ENCODE peak calls at places on chromosomes 4 and X, in six cellular contexts. S, K, Z, D, R and M are unnamed samples.

GRCh38 chr4:147933316-147933715 is 201.4 kb downstream of the ARHGAP10 start:
- DNase-seq in Z (no peak), R (no peak), K (no peak), D (peak), S (no peak), M (no peak)

GRCh38 chrX:15988661-15989603 is 134.3 kb upstream of the AP1S2 start:
- DNase-seq in K (no peak), Z (no peak), R (peak), D (no peak), S (peak), M (no peak)

GRCh38 chrX:119194631-119195030 is 41.5 kb upstream of the PGRMC1 start:
- DNase-seq in R (peak), D (no peak), Z (no peak), S (no peak), K (no peak), M (no peak)

GRCh38 chrX:153817291-153817690 is 13.1 kb downstream of the PDZD4 start:
- DNase-seq in Z (no peak), S (no peak), D (no peak), K (no peak), R (no peak), M (no peak)

GRCh38 chrX:7346021-7346420 is 198.1 kb upstream of the PUDP start:
- DNase-seq in K (no peak), S (no peak), R (peak), D (no peak), Z (no peak), M (no peak)

GRCh38 chrX:64394059-64394873 is 986 bp downstream of the MTMR8 start:
- DNase-seq in R (no peak), K (no peak), Z (no peak), S (no peak), D (no peak), M (no peak)

GRCh38 chr4:179447308-179447707 is 2005.1 kb upstream of the AGA start:
- DNase-seq in S (no peak), K (no peak), D (no peak), R (no peak), Z (no peak), M (no peak)

GRCh38 chrX:95382799-95383198 is 1301.8 kb upstream of the DIAPH2 start:
- DNase-seq in R (no peak), S (peak), K (no peak), Z (no peak), D (no peak), M (no peak)

GRCh38 chr4:680565-680930 is 6.2 kb downstream of the MYL5 start:
- DNase-seq in D (no peak), K (no peak), S (peak), R (no peak), Z (no peak), M (no peak)

GRCh38 chr4:178316211-178316610 is 874.0 kb upstream of the AGA start:
- DNase-seq in K (no peak), R (no peak), Z (no peak), D (no peak), S (no peak), M (no peak)

GRCh38 chrX:129769467-129770154 is 10.1 kb upstream of the SASH3 start:
- DNase-seq in D (no peak), K (no peak), Z (no peak), S (no peak), R (no peak), M (no peak)

GRCh38 chrX:53669258-53669657 is 17.3 kb downstream of the HUWE1 start:
- DNase-seq in Z (no peak), D (no peak), R (no peak), K (no peak), S (no peak), M (no peak)

GRCh38 chrX:80335062-80335830 is 85.0 kb upstream of the TENT5D start:
- DNase-seq in D (peak), S (no peak), K (peak), Z (peak), R (no peak), M (no peak)

GRCh38 chrX:30153881-30154260 is 61.5 kb upstream of the MAGEB2 start:
- DNase-seq in R (peak), Z (no peak), S (no peak), D (no peak), K (no peak), M (no peak)

GRCh38 chrX:57905141-57905540 is 5.1 kb downstream of the ZXDA start:
- DNase-seq in S (no peak), Z (no peak), K (no peak), R (no peak), D (no peak), M (no peak)

GRCh38 chr4:11628093-11628725 is 199.5 kb upstream of the HS3ST1 start:
- DNase-seq in D (no peak), K (no peak), S (peak), R (no peak), Z (no peak), M (no peak)

GRCh38 chr4:80035336-80035735 is 37.7 kb downstream of the ANTXR2 start:
- DNase-seq in S (no peak), R (no peak), Z (no peak), K (no peak), D (peak), M (no peak)

GRCh38 chr4:24033626-24034025 is 143.8 kb upstream of the PPARGC1A start:
- DNase-seq in K (no peak), S (no peak), Z (no peak), R (no peak), D (no peak), M (no peak)

DNA sequence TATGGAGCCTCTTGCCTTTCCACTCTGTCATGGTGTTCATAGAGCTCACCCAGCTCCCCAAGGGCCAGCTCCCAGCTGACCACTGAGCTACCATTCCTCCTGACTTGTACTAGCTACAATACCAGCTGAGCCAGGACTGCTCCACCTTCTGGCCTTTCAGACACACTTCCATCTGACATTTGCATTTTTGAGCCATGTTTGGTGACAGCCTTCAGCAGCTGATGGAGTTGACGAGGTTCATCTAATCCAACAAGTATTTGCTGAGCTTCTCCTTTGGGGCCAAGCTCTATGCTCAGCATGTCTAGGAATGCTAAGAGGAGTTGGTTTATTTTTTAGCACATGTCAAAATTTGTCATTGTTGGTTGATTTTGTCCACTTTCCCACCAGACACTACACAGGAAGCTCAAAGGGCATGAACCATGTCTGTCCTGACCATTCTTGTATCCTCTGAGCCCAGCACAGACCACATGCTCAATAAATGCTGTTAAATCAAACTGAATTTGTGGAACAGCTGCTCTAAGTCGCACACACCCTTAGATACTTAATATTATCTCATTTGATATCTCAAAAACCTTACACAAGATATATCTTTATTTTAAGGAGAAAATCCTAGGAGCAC is 142.6 kb upstream of the PPARGC1A start:
- DNase-seq in K (no peak), S (peak), D (no peak), Z (no peak), R (no peak), M (no peak)
- TF ChIP-seq CTCF in K (no peak), S (peak), D (peak), Z (no peak), R (no peak), M (peak)

DNA sequence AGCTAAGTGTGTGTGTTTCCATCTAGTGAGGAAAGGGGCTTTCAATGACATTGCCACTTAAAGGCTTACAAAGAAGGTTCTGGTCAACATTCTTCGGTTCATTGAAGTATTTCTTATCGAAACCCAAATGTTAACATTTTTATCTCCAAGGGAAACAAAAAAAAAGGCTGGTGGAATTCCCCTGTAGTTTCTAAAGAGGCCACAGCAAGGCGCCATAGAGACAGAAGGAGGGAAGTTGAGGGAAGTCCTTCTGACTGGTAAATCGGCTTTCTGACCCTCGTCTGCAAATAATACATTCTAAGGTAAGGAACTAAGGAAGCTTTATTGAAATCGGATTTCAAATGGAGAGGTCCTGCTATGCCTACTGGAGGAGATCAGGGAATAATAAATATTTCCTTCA is 1.7 kb upstream of the ZFP42 start:
- DNase-seq in K (no peak), R (no peak), S (no peak), Z (no peak), D (peak), M (no peak)
- TF ChIP-seq CTCF in K (no peak), R (peak), S (no peak), Z (no peak), D (peak), M (no peak)

GRCh38 chrX:78199851-78200250 is 60.4 kb upstream of the TAF9B start:
- DNase-seq in S (peak), R (no peak), D (no peak), K (no peak), Z (no peak), M (no peak)
- TF ChIP-seq CTCF in S (no peak), R (peak), D (peak), K (no peak), Z (no peak), M (no peak)

GRCh38 chr4:107757860-107758476 is 37.9 kb upstream of the PAPSS1 start:
- DNase-seq in R (peak), Z (no peak), S (peak), K (no peak), D (no peak), M (no peak)
- TF ChIP-seq CTCF in R (peak), Z (peak), S (peak), K (peak), D (peak), M (peak)

GRCh38 chr4:7148337-7148736 is 44.0 kb upstream of the SORCS2 start:
- DNase-seq in K (no peak), S (no peak), R (no peak), Z (no peak), D (no peak), M (no peak)

GRCh38 chr4:7153711-7154110 is 38.6 kb upstream of the SORCS2 start:
- DNase-seq in D (no peak), R (no peak), Z (no peak), S (no peak), K (no peak), M (no peak)

GRCh38 chr4:7154351-7154981 is 37.9 kb upstream of the SORCS2 start:
- DNase-seq in R (no peak), D (no peak), S (no peak), K (no peak), Z (no peak), M (no peak)

GRCh38 chr4:7150083-7150635 is 42.2 kb upstream of the SORCS2 start:
- DNase-seq in S (no peak), Z (no peak), R (no peak), K (no peak), D (no peak), M (peak)

GRCh38 chr4:7151668-7152227 is 40.6 kb upstream of the SORCS2 start:
- DNase-seq in S (no peak), R (no peak), K (no peak), Z (no peak), D (no peak), M (no peak)
- TF ChIP-seq CTCF in S (no peak), R (peak), K (no peak), Z (no peak), D (no peak), M (no peak)

GRCh38 chr4:15971068-15971801 is 8.3 kb upstream of the FGFBP2 start:
- DNase-seq in R (no peak), S (no peak), K (no peak), D (no peak), Z (no peak), M (no peak)

DNA sequence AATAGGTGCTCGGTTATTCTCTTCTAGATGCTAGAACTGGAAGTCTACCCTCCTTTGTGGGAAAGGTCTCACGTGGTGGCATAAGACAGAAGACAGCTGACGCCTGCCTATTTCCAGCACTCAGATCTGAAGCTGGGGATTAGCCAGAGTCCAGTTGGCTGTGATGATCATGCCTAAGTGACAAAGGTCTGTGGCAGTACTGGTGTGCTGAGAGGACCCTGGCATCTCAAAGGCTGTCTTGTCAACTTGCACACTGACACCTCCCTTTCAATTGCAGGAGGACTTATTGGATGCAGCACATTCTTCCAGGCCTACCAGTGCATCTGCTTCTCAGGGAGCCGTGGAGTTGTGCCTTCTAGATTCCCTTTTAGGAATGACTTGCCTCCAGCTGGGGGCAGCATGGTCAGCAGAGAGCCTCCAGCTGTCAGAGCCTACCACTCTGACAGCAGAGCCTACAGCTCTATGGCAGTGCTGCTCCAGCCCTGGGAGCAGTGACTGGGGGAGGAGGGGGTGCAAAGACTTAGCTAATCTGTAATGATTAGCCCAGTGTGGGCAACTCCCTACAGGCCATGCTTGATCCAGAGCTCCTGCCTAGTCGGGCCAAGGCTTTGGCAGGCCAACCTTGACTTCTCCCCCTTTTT is 13.6 kb upstream of the FGFBP2 start:
- DNase-seq in R (no peak), S (no peak), K (no peak), Z (no peak), D (no peak), M (no peak)
- TF ChIP-seq CTCF in R (no peak), S (no peak), K (no peak), Z (no peak), D (no peak), M (no peak)

GRCh38 chrX:128106630-128107029 is 54.4 kb upstream of the ACTRT1 start:
- DNase-seq in S (peak), R (no peak), Z (no peak), K (no peak), D (peak), M (no peak)
- TF ChIP-seq CTCF in S (peak), R (no peak), Z (no peak), K (no peak), D (no peak), M (no peak)

DNA sequence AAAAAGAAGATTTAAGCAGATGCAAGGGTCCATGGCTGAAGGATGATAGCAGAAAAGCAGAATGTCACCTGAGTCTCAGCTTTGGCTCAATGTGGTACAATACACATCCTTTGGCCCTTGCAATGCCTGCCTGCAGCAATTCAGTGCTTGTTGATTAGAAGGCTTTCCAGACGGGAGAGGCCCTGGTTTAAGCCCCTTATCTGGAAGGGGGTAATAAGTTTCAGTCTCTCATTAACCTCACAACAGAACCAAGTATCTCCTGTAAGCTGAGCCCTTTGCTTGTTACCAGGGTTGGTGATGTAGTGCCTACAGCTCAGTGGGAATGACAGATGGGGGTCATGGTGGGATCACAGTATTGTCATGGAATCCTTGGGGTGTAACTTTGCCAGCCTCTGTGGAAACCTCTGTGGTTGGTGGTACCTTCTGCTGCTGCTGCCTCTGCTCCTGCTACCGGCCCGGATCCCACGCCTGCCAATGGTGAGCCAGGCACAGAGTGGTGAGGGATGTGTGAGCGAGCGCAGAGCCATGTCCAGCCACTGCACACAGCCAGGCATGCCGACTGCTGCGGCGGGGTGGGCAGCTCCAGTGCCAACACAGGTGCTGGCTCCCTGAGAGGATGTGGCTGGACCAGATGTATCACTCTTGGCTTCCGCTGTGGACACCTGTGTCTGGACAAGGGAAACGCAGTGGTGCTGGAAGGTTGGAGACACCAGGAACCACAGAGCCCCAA is 81.2 kb downstream of the ADRA2C start:
- DNase-seq in Z (no peak), D (no peak), S (no peak), R (no peak), K (no peak), M (no peak)
- TF ChIP-seq CTCF in Z (no peak), D (no peak), S (no peak), R (no peak), K (no peak), M (no peak)

DNA sequence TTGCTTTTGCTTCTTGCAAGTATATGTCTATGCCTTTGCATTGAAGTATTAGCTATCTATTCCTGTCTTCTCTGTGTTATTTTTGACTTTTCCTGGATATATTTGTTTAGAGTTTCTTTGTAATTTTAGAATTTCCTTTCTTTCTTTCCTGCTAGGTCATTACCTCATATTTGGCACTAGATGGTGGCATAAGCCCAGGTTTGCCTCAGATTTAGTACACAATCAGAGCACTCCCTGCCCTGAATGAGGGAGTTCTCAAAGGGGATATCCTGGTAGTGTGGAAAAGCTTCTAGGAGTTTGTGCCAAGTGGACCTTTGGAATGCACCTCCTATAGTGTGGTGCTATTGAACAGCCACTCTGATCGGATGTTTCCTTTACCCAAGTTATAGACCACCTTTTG is 181.6 kb downstream of the UGT8 start:
- DNase-seq in S (peak), K (no peak), Z (no peak), R (no peak), D (peak), M (no peak)
- TF ChIP-seq CTCF in S (peak), K (no peak), Z (no peak), R (no peak), D (no peak), M (no peak)

GRCh38 chrX:135191838-135192237 is 20.6 kb upstream of the CT55 start:
- DNase-seq in R (no peak), K (no peak), Z (no peak), D (no peak), S (no peak), M (no peak)

DNA sequence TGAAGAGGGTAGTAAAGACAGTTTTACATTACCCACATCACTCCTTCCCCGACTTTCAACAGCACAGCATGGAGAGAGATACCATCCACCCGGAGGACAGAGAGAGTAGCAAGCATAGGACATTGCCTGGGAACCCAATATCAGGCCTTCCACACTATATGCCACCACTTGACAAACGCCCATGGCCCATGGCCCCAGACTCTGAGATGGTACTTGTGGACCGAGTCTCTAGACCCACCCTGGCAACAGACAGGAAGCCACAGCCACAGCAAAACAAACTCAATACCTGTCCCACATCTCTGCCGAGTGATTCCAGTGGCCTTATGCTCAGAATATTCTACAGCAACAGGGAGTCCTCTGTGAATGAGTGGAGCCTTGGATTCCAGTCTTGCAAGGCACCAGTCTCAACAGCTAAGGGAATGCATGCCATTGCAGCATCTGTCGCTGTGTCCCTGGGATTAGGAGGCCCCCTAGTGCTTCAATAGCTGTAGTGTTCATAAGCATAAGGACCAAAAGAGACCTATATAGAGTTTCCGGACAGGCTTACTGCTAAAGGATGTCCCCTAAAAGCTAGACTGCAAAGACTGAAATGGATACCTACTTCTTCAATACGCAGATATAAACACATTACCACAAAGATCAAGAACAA is 14.7 kb upstream of the CT55 start:
- DNase-seq in R (peak), D (peak), S (peak), Z (peak), K (peak), M (peak)
- TF ChIP-seq CTCF in R (peak), D (peak), S (peak), Z (peak), K (no peak), M (peak)